ENCODE peak calls at places on chromosomes 13 and 19, in eight cellular contexts. R, Q, I, V, N, O, Z and T are unnamed samples.

GRCh38 chr13:90717451-90717936 is 630.0 kb upstream of the MIR17HG start:
- DNase-seq in R (peak), Q (peak), I (peak), V (no peak), N (peak), O (peak), Z (no peak), T (peak)

GRCh38 chr13:114154476-114154875 is 22.1 kb upstream of the RASA3 start:
- DNase-seq in R (no peak), Q (peak), I (no peak), V (no peak), N (no peak), O (no peak), Z (no peak), T (no peak)

GRCh38 chr13:36715841-36716240 is 42.0 kb downstream of the SERTM1 start:
- DNase-seq in R (no peak), Q (no peak), I (no peak), V (no peak), N (no peak), O (no peak), Z (no peak), T (no peak)

GRCh38 chr19:55258476-55258827 is 365 bp downstream of the PPP6R1 start:
- DNase-seq in R (no peak), Q (peak), I (no peak), V (no peak), N (peak), O (peak), Z (no peak), T (no peak)

GRCh38 chr19:43505186-43505456 is 575 bp upstream of the PHLDB3 start:
- DNase-seq in R (no peak), Q (no peak), I (no peak), V (no peak), N (no peak), O (no peak), Z (no peak), T (no peak)

GRCh38 chr19:14354445-14354844 is 26.8 kb upstream of the ADGRE5 start:
- DNase-seq in R (no peak), Q (no peak), I (no peak), V (no peak), N (no peak), O (no peak), Z (no peak), T (no peak)

GRCh38 chr13:45370922-45371406 is 30.0 kb upstream of the TPT1 start:
- DNase-seq in R (peak), Q (peak), I (peak), V (peak), N (peak), O (peak), Z (peak), T (peak)

GRCh38 chr13:32390048-32390447 is 37.9 kb downstream of the N4BP2L1 start:
- DNase-seq in R (no peak), Q (no peak), I (no peak), V (no peak), N (no peak), O (no peak), Z (no peak), T (no peak)

GRCh38 chr13:42078113-42078769 is 29.8 kb downstream of the DGKH start:
- DNase-seq in R (no peak), Q (peak), I (no peak), V (no peak), N (peak), O (no peak), Z (no peak), T (peak)

GRCh38 chr19:58516964-58517833 is 2.4 kb downstream of the ZBTB45 start:
- DNase-seq in R (no peak), Q (no peak), I (no peak), V (no peak), N (no peak), O (no peak), Z (no peak), T (no peak)